ENCODE peak calls at places on chromosomes 5 and 9, in four cellular contexts. One of them, this sample, is unnamed.
A peak's percentile ranks its signal among the peaks of the same experiment; 100 is the strongest.

GRCh38 chr5:52725065-52725746 is 62.5 kb upstream of the ITGA1 start:
- DNase-seq in activated naive CD4-positive, alpha-beta T cell treated with anti-CD3 and anti-CD28 coated beads, Interleukin-2, amount 10 ng/mL, durations not matched to agents 7 days and 5 days: peak; percentile 84
- DNase-seq in LHCN-M2: no peak
- DNase-seq in ELR: peak; percentile 77
- DNase-seq in this sample: peak; percentile 92

GRCh38 chr5:148846930-148847329 is 20.5 kb downstream of the ADRB2 start:
- DNase-seq in activated naive CD4-positive, alpha-beta T cell treated with anti-CD3 and anti-CD28 coated beads, Interleukin-2, amount 10 ng/mL, durations not matched to agents 7 days and 5 days: no peak
- DNase-seq in LHCN-M2: peak; percentile 16
- DNase-seq in ELR: peak; percentile 77
- DNase-seq in this sample: no peak

GRCh38 chr5:41793156-41793770 is 77.0 kb downstream of the OXCT1 start:
- DNase-seq in activated naive CD4-positive, alpha-beta T cell treated with anti-CD3 and anti-CD28 coated beads, Interleukin-2, amount 10 ng/mL, durations not matched to agents 7 days and 5 days: no peak
- DNase-seq in LHCN-M2: no peak
- DNase-seq in ELR: peak; percentile 70
- DNase-seq in this sample: no peak

GRCh38 chr5:76689321-76690026 is 26.5 kb upstream of the F2R start:
- DNase-seq in activated naive CD4-positive, alpha-beta T cell treated with anti-CD3 and anti-CD28 coated beads, Interleukin-2, amount 10 ng/mL, durations not matched to agents 7 days and 5 days: no peak
- DNase-seq in LHCN-M2: peak; percentile 85
- DNase-seq in ELR: peak; percentile 96
- DNase-seq in this sample: no peak

GRCh38 chr5:51518607-51519006 is 135.4 kb downstream of the ISL1 start:
- DNase-seq in activated naive CD4-positive, alpha-beta T cell treated with anti-CD3 and anti-CD28 coated beads, Interleukin-2, amount 10 ng/mL, durations not matched to agents 7 days and 5 days: no peak
- DNase-seq in LHCN-M2: no peak
- DNase-seq in ELR: no peak
- DNase-seq in this sample: no peak

GRCh38 chr5:91136271-91136670 is 246.8 kb downstream of the ARRDC3 start:
- DNase-seq in activated naive CD4-positive, alpha-beta T cell treated with anti-CD3 and anti-CD28 coated beads, Interleukin-2, amount 10 ng/mL, durations not matched to agents 7 days and 5 days: no peak
- DNase-seq in LHCN-M2: peak; percentile 13
- DNase-seq in ELR: peak; percentile 40
- DNase-seq in this sample: no peak

GRCh38 chr9:108933231-108933630 is 693 bp downstream of the ELP1 start:
- DNase-seq in activated naive CD4-positive, alpha-beta T cell treated with anti-CD3 and anti-CD28 coated beads, Interleukin-2, amount 10 ng/mL, durations not matched to agents 7 days and 5 days: no peak
- DNase-seq in LHCN-M2: peak; percentile 18
- DNase-seq in ELR: peak; percentile 49
- DNase-seq in this sample: no peak

GRCh38 chr9:101566904-101567724 is 27.7 kb downstream of the PPP3R2 start:
- DNase-seq in activated naive CD4-positive, alpha-beta T cell treated with anti-CD3 and anti-CD28 coated beads, Interleukin-2, amount 10 ng/mL, durations not matched to agents 7 days and 5 days: peak; percentile 61
- DNase-seq in LHCN-M2: peak; percentile 45
- DNase-seq in ELR: peak; percentile 70
- DNase-seq in this sample: peak; percentile 7

GRCh38 chr9:16223074-16223871 is 647.2 kb downstream of the BNC2 start:
- DNase-seq in activated naive CD4-positive, alpha-beta T cell treated with anti-CD3 and anti-CD28 coated beads, Interleukin-2, amount 10 ng/mL, durations not matched to agents 7 days and 5 days: no peak
- DNase-seq in LHCN-M2: no peak
- DNase-seq in ELR: no peak
- DNase-seq in this sample: no peak

GRCh38 chr9:76269789-76270188 is 124.4 kb downstream of the RFK start:
- DNase-seq in activated naive CD4-positive, alpha-beta T cell treated with anti-CD3 and anti-CD28 coated beads, Interleukin-2, amount 10 ng/mL, durations not matched to agents 7 days and 5 days: no peak
- DNase-seq in LHCN-M2: peak; percentile 38
- DNase-seq in ELR: peak; percentile 10
- DNase-seq in this sample: no peak

GRCh38 chr5:115432691-115433090 is 111.9 kb downstream of the FEM1C start:
- DNase-seq in activated naive CD4-positive, alpha-beta T cell treated with anti-CD3 and anti-CD28 coated beads, Interleukin-2, amount 10 ng/mL, durations not matched to agents 7 days and 5 days: no peak
- DNase-seq in LHCN-M2: peak; percentile 79
- DNase-seq in ELR: no peak
- DNase-seq in this sample: no peak

GRCh38 chr9:35967042-35967441 is 9.1 kb upstream of the OR2S2 start:
- DNase-seq in activated naive CD4-positive, alpha-beta T cell treated with anti-CD3 and anti-CD28 coated beads, Interleukin-2, amount 10 ng/mL, durations not matched to agents 7 days and 5 days: no peak
- DNase-seq in LHCN-M2: no peak
- DNase-seq in ELR: no peak
- DNase-seq in this sample: no peak

GRCh38 chr9:127912882-127913281 is 4.0 kb downstream of the ST6GALNAC4 start:
- DNase-seq in activated naive CD4-positive, alpha-beta T cell treated with anti-CD3 and anti-CD28 coated beads, Interleukin-2, amount 10 ng/mL, durations not matched to agents 7 days and 5 days: no peak
- DNase-seq in LHCN-M2: no peak
- DNase-seq in ELR: no peak
- DNase-seq in this sample: no peak

GRCh38 chr5:36521838-36522745 is 84.3 kb upstream of the SLC1A3 start:
- DNase-seq in activated naive CD4-positive, alpha-beta T cell treated with anti-CD3 and anti-CD28 coated beads, Interleukin-2, amount 10 ng/mL, durations not matched to agents 7 days and 5 days: no peak
- DNase-seq in LHCN-M2: no peak
- DNase-seq in ELR: no peak
- DNase-seq in this sample: no peak

GRCh38 chr5:168656633-168657032 is 77.5 kb upstream of the PANK3 start:
- DNase-seq in activated naive CD4-positive, alpha-beta T cell treated with anti-CD3 and anti-CD28 coated beads, Interleukin-2, amount 10 ng/mL, durations not matched to agents 7 days and 5 days: no peak
- DNase-seq in LHCN-M2: no peak
- DNase-seq in ELR: no peak
- DNase-seq in this sample: no peak

GRCh38 chr5:112933651-112934365 is 11.8 kb upstream of the REEP5 start:
- DNase-seq in activated naive CD4-positive, alpha-beta T cell treated with anti-CD3 and anti-CD28 coated beads, Interleukin-2, amount 10 ng/mL, durations not matched to agents 7 days and 5 days: no peak
- DNase-seq in LHCN-M2: peak; percentile 29
- DNase-seq in ELR: peak; percentile 58
- DNase-seq in this sample: no peak

GRCh38 chr9:85118990-85119755 is 449.6 kb downstream of the NTRK2 start:
- DNase-seq in activated naive CD4-positive, alpha-beta T cell treated with anti-CD3 and anti-CD28 coated beads, Interleukin-2, amount 10 ng/mL, durations not matched to agents 7 days and 5 days: no peak
- DNase-seq in LHCN-M2: no peak
- DNase-seq in ELR: no peak
- DNase-seq in this sample: no peak

GRCh38 chr5:138651767-138652117 is 76.5 kb upstream of the HSPA9 start:
- DNase-seq in activated naive CD4-positive, alpha-beta T cell treated with anti-CD3 and anti-CD28 coated beads, Interleukin-2, amount 10 ng/mL, durations not matched to agents 7 days and 5 days: no peak
- DNase-seq in LHCN-M2: no peak
- DNase-seq in ELR: no peak
- DNase-seq in this sample: no peak

GRCh38 chr9:21153688-21154608 is 12.3 kb upstream of the IFNW1 start:
- DNase-seq in activated naive CD4-positive, alpha-beta T cell treated with anti-CD3 and anti-CD28 coated beads, Interleukin-2, amount 10 ng/mL, durations not matched to agents 7 days and 5 days: peak; percentile 40
- DNase-seq in LHCN-M2: peak; percentile 73
- DNase-seq in ELR: peak; percentile 56
- DNase-seq in this sample: peak; percentile 33

GRCh38 chr5:128574041-128574440 is 36.0 kb upstream of the FBN2 start:
- DNase-seq in activated naive CD4-positive, alpha-beta T cell treated with anti-CD3 and anti-CD28 coated beads, Interleukin-2, amount 10 ng/mL, durations not matched to agents 7 days and 5 days: no peak
- DNase-seq in LHCN-M2: peak; percentile 9
- DNase-seq in ELR: peak; percentile 70
- DNase-seq in this sample: no peak

GRCh38 chr5:149128023-149128875 is 13.0 kb upstream of the ABLIM3 start:
- DNase-seq in activated naive CD4-positive, alpha-beta T cell treated with anti-CD3 and anti-CD28 coated beads, Interleukin-2, amount 10 ng/mL, durations not matched to agents 7 days and 5 days: peak; percentile 32
- DNase-seq in LHCN-M2: peak; percentile 51
- DNase-seq in ELR: peak; percentile 74
- DNase-seq in this sample: peak; percentile 34

GRCh38 chr9:1729631-1730030 is 285.5 kb upstream of the SMARCA2 start:
- DNase-seq in activated naive CD4-positive, alpha-beta T cell treated with anti-CD3 and anti-CD28 coated beads, Interleukin-2, amount 10 ng/mL, durations not matched to agents 7 days and 5 days: no peak
- DNase-seq in LHCN-M2: no peak
- DNase-seq in ELR: no peak
- DNase-seq in this sample: no peak

GRCh38 chr9:93110400-93110855 is 14.4 kb downstream of the CARD19 start:
- DNase-seq in activated naive CD4-positive, alpha-beta T cell treated with anti-CD3 and anti-CD28 coated beads, Interleukin-2, amount 10 ng/mL, durations not matched to agents 7 days and 5 days: no peak
- DNase-seq in LHCN-M2: no peak
- DNase-seq in ELR: no peak
- DNase-seq in this sample: no peak

GRCh38 chr5:82813951-82814350 is 263.2 kb downstream of the TMEM167A start:
- DNase-seq in activated naive CD4-positive, alpha-beta T cell treated with anti-CD3 and anti-CD28 coated beads, Interleukin-2, amount 10 ng/mL, durations not matched to agents 7 days and 5 days: no peak
- DNase-seq in LHCN-M2: no peak
- DNase-seq in ELR: no peak
- DNase-seq in this sample: no peak

GRCh38 chr5:78236046-78236445 is 58.5 kb downstream of the AP3B1 start:
- DNase-seq in activated naive CD4-positive, alpha-beta T cell treated with anti-CD3 and anti-CD28 coated beads, Interleukin-2, amount 10 ng/mL, durations not matched to agents 7 days and 5 days: no peak
- DNase-seq in LHCN-M2: no peak
- DNase-seq in ELR: no peak
- DNase-seq in this sample: no peak